ENCODE peak calls at places on chromosomes 12 and 14, in six cellular contexts. T is iPS DF 6.9; V is naive thymus-derived CD8-positive, alpha-beta T cell; A is effector CD4-positive, alpha-beta T cell; D is activated CD4-positive, CD25-positive, alpha-beta regulatory T cell; E is NCI-H1694 treated with DMSO at 0.1 percent for 48 hours. P is an unnamed sample.
A peak's percentile ranks its signal among the peaks of the same experiment; 100 is the strongest.

GRCh38 chr12:56160160-56160763 is 2.1 kb downstream of the MYL6 start:
- DNase-seq in A (peak; percentile 59), D (peak; percentile 36), E (no peak), V (peak; percentile 57), T (no peak), P (peak; percentile 72)

GRCh38 chr14:22508150-22508457 is 80.9 kb downstream of the DAD1 start:
- DNase-seq in T (no peak), V (no peak), D (no peak), E (no peak), A (no peak), P (no peak)

GRCh38 chr14:64186231-64187129 is 107.7 kb downstream of the ESR2 start:
- DNase-seq in T (peak; percentile 41), A (no peak), D (no peak), V (no peak), E (no peak), P (no peak)

GRCh38 chr12:72774023-72774422 is 501.9 kb downstream of the TRHDE start:
- DNase-seq in A (no peak), E (no peak), D (no peak), T (no peak), V (no peak), P (no peak)

GRCh38 chr12:88493651-88494050 is 86.6 kb downstream of the KITLG start:
- DNase-seq in D (no peak), T (no peak), A (no peak), V (no peak), E (no peak), P (no peak)

GRCh38 chr14:100405752-100406455 is 82.8 kb downstream of the SLC25A47 start:
- DNase-seq in D (no peak), E (no peak), A (no peak), T (no peak), V (no peak), P (no peak)

GRCh38 chr12:50441763-50442162 is 41.1 kb downstream of the LARP4 start:
- DNase-seq in D (no peak), V (no peak), T (no peak), E (no peak), A (no peak), P (no peak)

GRCh38 chr12:72468505-72468904 is 196.3 kb downstream of the TRHDE start:
- DNase-seq in E (no peak), V (no peak), D (no peak), T (no peak), A (no peak), P (no peak)

GRCh38 chr14:99146991-99147740 is 124.8 kb downstream of the BCL11B start:
- DNase-seq in V (no peak), D (no peak), E (no peak), A (no peak), T (no peak), P (no peak)